ENCODE peak calls at places on chromosomes 7 and 10, in five cellular contexts. Z, H, U, J and M are unnamed samples.

GRCh38 chr7:44309271-44310091 is 15.9 kb downstream of the CAMK2B start:
- DNase-seq in Z (peak), H (peak), U (no peak), J (no peak), M (peak)

GRCh38 chr10:131221632-131222277 is 89.8 kb downstream of the TCERG1L start:
- DNase-seq in Z (no peak), H (no peak), U (no peak), J (no peak), M (no peak)

GRCh38 chr10:79260803-79261740 is 86.2 kb upstream of the PPIF start:
- DNase-seq in Z (no peak), H (no peak), U (no peak), J (no peak), M (no peak)

GRCh38 chr10:80520661-80521488 is 16.8 kb upstream of the SH2D4B start:
- DNase-seq in Z (no peak), H (no peak), U (no peak), J (no peak), M (no peak)

GRCh38 chr10:25075825-25076224 is 59.4 kb downstream of the THNSL1 start:
- DNase-seq in Z (no peak), H (no peak), U (no peak), J (no peak), M (no peak)

GRCh38 chr7:37494940-37495339 is 46.3 kb upstream of the ELMO1 start:
- DNase-seq in Z (no peak), H (no peak), U (no peak), J (no peak), M (no peak)

GRCh38 chr7:127632276-127632910 is 14.5 kb upstream of the PAX4 start:
- DNase-seq in Z (peak), H (peak), U (no peak), J (no peak), M (peak)

GRCh38 chr7:131895541-131896173 is 339.2 kb upstream of the PODXL start:
- DNase-seq in Z (peak), H (peak), U (peak), J (no peak), M (no peak)

GRCh38 chr10:88994034-88994433 is 3.4 kb downstream of the FAS start:
- DNase-seq in Z (no peak), H (peak), U (no peak), J (no peak), M (no peak)

GRCh38 chr7:143887078-143887477 is 14.9 kb downstream of the TCAF1 start:
- DNase-seq in Z (no peak), H (no peak), U (no peak), J (no peak), M (no peak)

GRCh38 chr10:84424731-84425165 is 96.4 kb downstream of the CCSER2 start:
- DNase-seq in Z (peak), H (peak), U (peak), J (no peak), M (peak)

GRCh38 chr10:28155726-28156125 is 147.1 kb downstream of the MPP7 start:
- DNase-seq in Z (no peak), H (no peak), U (no peak), J (no peak), M (no peak)

GRCh38 chr7:113804475-113805130 is 114.2 kb downstream of the PPP1R3A start:
- DNase-seq in Z (no peak), H (no peak), U (no peak), J (no peak), M (no peak)

GRCh38 chr10:68212721-68213352 is 19.1 kb downstream of the ATOH7 start:
- DNase-seq in Z (peak), H (peak), U (peak), J (no peak), M (peak)

GRCh38 chr10:45460235-45460878 is 86.3 kb downstream of the ALOX5 start:
- DNase-seq in Z (no peak), H (no peak), U (no peak), J (no peak), M (no peak)